ENCODE peak calls at places on chromosomes 5 and 9, in seven cellular contexts. E, M, X, P, V, H and N are unnamed samples.

GRCh38 chr9:82332018-82332773 is 343.6 kb downstream of the SPATA31D1 start:
- DNase-seq in E (no peak), M (no peak), X (no peak), P (no peak), V (no peak), H (no peak), N (peak; percentile 35)

GRCh38 chr5:9932770-9933169 is 302.6 kb upstream of the TAS2R1 start:
- DNase-seq in E (peak; percentile 1), M (peak; percentile 16), X (no peak), P (no peak), V (peak; percentile 11), H (no peak), N (no peak)

GRCh38 chr5:81181576-81182316 is 51.4 kb upstream of the CKMT2 start:
- DNase-seq in E (no peak), M (no peak), X (no peak), P (no peak), V (no peak), H (no peak), N (no peak)

GRCh38 chr5:118675247-118675646 is 313.1 kb downstream of the DTWD2 start:
- DNase-seq in E (no peak), M (no peak), X (no peak), P (no peak), V (no peak), H (no peak), N (peak; percentile 53)

GRCh38 chr5:174623438-174624019 is 100.9 kb upstream of the MSX2 start:
- DNase-seq in E (no peak), M (peak; percentile 29), X (no peak), P (no peak), V (no peak), H (no peak), N (peak; percentile 65)

GRCh38 chr5:124599048-124599973 is 147.1 kb downstream of the ZNF608 start:
- DNase-seq in E (no peak), M (peak; percentile 56), X (peak; percentile 96), P (peak; percentile 13), V (peak; percentile 18), H (no peak), N (peak; percentile 73)

GRCh38 chr5:150606476-150606875 is 34.0 kb upstream of the SYNPO start:
- DNase-seq in E (no peak), M (no peak), X (no peak), P (no peak), V (no peak), H (no peak), N (no peak)

GRCh38 chr9:123378956-123379660 is 23.1 kb downstream of the CRB2 start:
- DNase-seq in E (no peak), M (no peak), X (no peak), P (no peak), V (no peak), H (no peak), N (no peak)

GRCh38 chr5:153835891-153836515 is 202.7 kb downstream of the FAM114A2 start:
- DNase-seq in E (no peak), M (peak; percentile 24), X (no peak), P (no peak), V (no peak), H (no peak), N (no peak)

GRCh38 chr9:120446681-120447080 is 133.3 kb downstream of the CDK5RAP2 start:
- DNase-seq in E (no peak), M (no peak), X (no peak), P (no peak), V (no peak), H (no peak), N (no peak)

GRCh38 chr9:117160254-117160653 is 254.6 kb downstream of the ASTN2 start:
- DNase-seq in E (no peak), M (no peak), X (no peak), P (no peak), V (no peak), H (no peak), N (peak; percentile 15)

DNA sequence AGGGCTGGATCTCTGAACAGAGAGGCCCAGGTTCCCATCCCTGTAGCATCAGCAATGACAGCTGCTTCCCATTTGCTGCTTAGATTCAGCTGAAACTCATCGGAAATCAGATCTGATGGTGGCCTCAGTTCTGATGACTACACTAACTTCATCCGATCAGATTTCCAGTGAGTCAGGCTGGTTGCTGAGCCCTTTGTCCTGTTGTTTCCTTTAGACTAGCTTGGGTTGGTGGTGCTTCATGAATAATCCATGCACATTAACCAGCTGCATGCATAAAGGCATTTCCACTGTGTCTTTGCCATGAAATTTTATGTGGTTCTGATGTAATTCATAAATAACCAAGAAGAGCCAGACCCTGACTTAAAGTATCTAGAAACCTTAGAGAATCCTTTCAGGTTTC is 195.2 kb upstream of the TUT7 start:
- DNase-seq in E (no peak), M (no peak), X (no peak), P (no peak), V (no peak), H (no peak), N (no peak)
- TF ChIP-seq JUND in E (no peak), M (peak; percentile 83), X (no peak), P (no peak), V (no peak), H (no peak), N (no peak)

GRCh38 chr9:106956971-106957370 is 94.0 kb downstream of the ZNF462 start:
- DNase-seq in E (no peak), M (no peak), X (no peak), P (no peak), V (no peak), H (no peak), N (no peak)
- TF ChIP-seq JUND in E (no peak), M (no peak), X (no peak), P (no peak), V (no peak), H (no peak), N (no peak)

GRCh38 chr9:106423575-106423974 is 439.4 kb upstream of the ZNF462 start:
- DNase-seq in E (no peak), M (no peak), X (no peak), P (no peak), V (no peak), H (no peak), N (no peak)

GRCh38 chr9:106417685-106418084 is 445.3 kb upstream of the ZNF462 start:
- DNase-seq in E (no peak), M (no peak), X (no peak), P (no peak), V (no peak), H (no peak), N (no peak)

GRCh38 chr9:106420511-106420944 is 442.4 kb upstream of the ZNF462 start:
- DNase-seq in E (no peak), M (no peak), X (no peak), P (peak; percentile 76), V (no peak), H (no peak), N (no peak)

GRCh38 chr9:106419737-106420136 is 443.2 kb upstream of the ZNF462 start:
- DNase-seq in E (no peak), M (no peak), X (no peak), P (no peak), V (no peak), H (no peak), N (no peak)

DNA sequence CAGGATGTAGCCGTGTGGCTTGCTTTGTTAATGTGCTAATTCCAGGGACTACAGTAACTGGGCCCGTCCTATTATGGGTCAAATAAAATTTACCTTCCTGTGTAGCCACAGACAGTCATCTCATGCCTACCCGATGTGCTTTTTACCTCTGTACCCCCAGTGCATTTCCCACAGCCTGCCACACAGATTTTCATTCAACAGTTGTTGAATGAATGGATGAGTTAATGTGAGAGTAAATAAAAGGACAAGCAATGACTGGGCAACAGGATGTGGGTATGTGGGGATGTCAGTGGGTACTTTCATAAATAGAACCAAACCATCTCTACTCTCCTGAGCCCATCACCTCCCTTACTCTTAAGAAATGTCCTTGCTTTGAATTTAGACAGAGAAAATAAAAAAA is 441.2 kb upstream of the ZNF462 start:
- DNase-seq in E (no peak), M (no peak), X (no peak), P (peak; percentile 81), V (no peak), H (no peak), N (no peak)
- TF ChIP-seq JUND in E (no peak), M (no peak), X (no peak), P (no peak), V (no peak), H (no peak), N (no peak)

GRCh38 chr9:69469136-69469535 is 144.1 kb downstream of the ENTREP1 start:
- DNase-seq in E (no peak), M (no peak), X (no peak), P (no peak), V (no peak), H (no peak), N (no peak)
- TF ChIP-seq JUND in E (no peak), M (no peak), X (no peak), P (no peak), V (no peak), H (no peak), N (no peak)

GRCh38 chr9:129178983-129179382 is 922 bp upstream of the IER5L start:
- DNase-seq in E (no peak), M (no peak), X (no peak), P (no peak), V (no peak), H (peak; percentile 88), N (peak; percentile 79)
- TF ChIP-seq JUND in E (no peak), M (no peak), X (no peak), P (no peak), V (no peak), H (no peak), N (no peak)

GRCh38 chr5:173069661-173070060 is 13.5 kb downstream of the CREBRF start:
- DNase-seq in E (no peak), M (no peak), X (no peak), P (no peak), V (no peak), H (no peak), N (no peak)
- TF ChIP-seq JUND in E (no peak), M (no peak), X (no peak), P (no peak), V (no peak), H (no peak), N (no peak)